ENCODE peak calls at places on chromosomes 1 and 21, in four cellular contexts. One of them, this sample, is unnamed.

GRCh38 chr1:90879281-90879680 is 142.6 kb downstream of the ZNF644 start:
- DNase-seq in IMR-90: peak
- DNase-seq in GM23338: peak
- DNase-seq in left lung: no peak
- DNase-seq in this sample: no peak

GRCh38 chr1:212605441-212605976 is 3.1 kb upstream of the ATF3 start:
- DNase-seq in IMR-90: no peak
- DNase-seq in GM23338: no peak
- DNase-seq in left lung: no peak
- DNase-seq in this sample: no peak

GRCh38 chr1:237972186-237972585 is 81.5 kb upstream of the ZP4 start:
- DNase-seq in IMR-90: no peak
- DNase-seq in GM23338: no peak
- DNase-seq in left lung: no peak
- DNase-seq in this sample: no peak

GRCh38 chr1:221331263-221332183 is 410.4 kb downstream of the DUSP10 start:
- DNase-seq in IMR-90: no peak
- DNase-seq in GM23338: no peak
- DNase-seq in left lung: no peak
- DNase-seq in this sample: no peak

GRCh38 chr1:110188116-110188618 is 21.9 kb upstream of the KCNC4 start:
- DNase-seq in IMR-90: peak
- DNase-seq in GM23338: no peak
- DNase-seq in left lung: no peak
- DNase-seq in this sample: no peak

GRCh38 chr1:214935258-214935657 is 147.3 kb upstream of the KCNK2 start:
- DNase-seq in IMR-90: no peak
- DNase-seq in GM23338: no peak
- DNase-seq in left lung: no peak
- DNase-seq in this sample: no peak

GRCh38 chr1:183116416-183116815 is 69.6 kb upstream of the LAMC2 start:
- DNase-seq in IMR-90: no peak
- DNase-seq in GM23338: no peak
- DNase-seq in left lung: no peak
- DNase-seq in this sample: no peak

GRCh38 chr1:230394741-230395140 is 31.4 kb downstream of the PGBD5 start:
- DNase-seq in IMR-90: no peak
- DNase-seq in GM23338: no peak
- DNase-seq in left lung: no peak
- DNase-seq in this sample: no peak

GRCh38 chr1:3722846-3723245 is 29.4 kb upstream of the CCDC27 start:
- DNase-seq in IMR-90: no peak
- DNase-seq in GM23338: no peak
- DNase-seq in left lung: no peak
- DNase-seq in this sample: no peak

GRCh38 chr21:45318556-45319341 is 31.1 kb upstream of the POFUT2 start:
- DNase-seq in IMR-90: peak
- DNase-seq in GM23338: no peak
- DNase-seq in left lung: peak
- DNase-seq in this sample: no peak

GRCh38 chr21:25296239-25296638 is 311.0 kb downstream of the MRPL39 start:
- DNase-seq in IMR-90: no peak
- DNase-seq in GM23338: no peak
- DNase-seq in left lung: peak
- DNase-seq in this sample: no peak

GRCh38 chr1:182952677-182953444 is at the start of gene SHCBP1L:
- DNase-seq in IMR-90: no peak
- DNase-seq in GM23338: peak
- DNase-seq in left lung: no peak
- DNase-seq in this sample: no peak

GRCh38 chr1:206551985-206552325 is 44.6 kb downstream of the RASSF5 start:
- DNase-seq in IMR-90: no peak
- DNase-seq in GM23338: no peak
- DNase-seq in left lung: no peak
- DNase-seq in this sample: no peak

GRCh38 chr1:56573311-56573710 is 6.1 kb downstream of the PLPP3 start:
- DNase-seq in IMR-90: no peak
- DNase-seq in GM23338: no peak
- DNase-seq in left lung: no peak
- DNase-seq in this sample: no peak

GRCh38 chr1:10835423-10836421 is 39.3 kb upstream of the CASZ1 start:
- DNase-seq in IMR-90: peak
- DNase-seq in GM23338: peak
- DNase-seq in left lung: peak
- DNase-seq in this sample: no peak

DNA sequence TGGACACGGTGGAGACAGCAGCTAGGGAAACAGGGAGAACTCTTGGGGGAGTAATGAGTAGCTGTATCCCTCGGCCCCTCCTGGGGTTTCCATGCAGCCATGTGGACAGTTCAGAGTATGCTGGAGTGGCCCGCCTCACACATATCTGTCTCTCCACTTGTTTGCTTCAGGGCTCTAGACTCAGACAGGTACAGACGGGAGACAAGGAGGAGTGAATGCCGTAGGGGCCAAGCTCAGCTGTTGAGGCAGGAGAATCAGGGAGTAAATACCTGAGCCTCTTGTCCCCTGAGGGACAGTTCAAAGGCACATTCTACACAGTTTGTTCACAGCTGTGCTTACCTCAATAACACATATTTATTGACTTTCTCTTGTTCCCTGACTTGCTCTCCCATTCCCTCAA is 7.7 kb upstream of the PTGFRN start:
- DNase-seq in IMR-90: no peak
- DNase-seq in GM23338: no peak
- DNase-seq in left lung: no peak
- DNase-seq in this sample: no peak
- H3K27ac ChIP-seq in IMR-90: no peak
- H3K27ac ChIP-seq in GM23338: no peak
- H3K27ac ChIP-seq in left lung: no peak
- H3K27ac ChIP-seq in this sample: no peak

GRCh38 chr1:235181561-235182245 is 20.7 kb upstream of the RBM34 start:
- DNase-seq in IMR-90: no peak
- DNase-seq in GM23338: no peak
- DNase-seq in left lung: no peak
- DNase-seq in this sample: no peak

DNA sequence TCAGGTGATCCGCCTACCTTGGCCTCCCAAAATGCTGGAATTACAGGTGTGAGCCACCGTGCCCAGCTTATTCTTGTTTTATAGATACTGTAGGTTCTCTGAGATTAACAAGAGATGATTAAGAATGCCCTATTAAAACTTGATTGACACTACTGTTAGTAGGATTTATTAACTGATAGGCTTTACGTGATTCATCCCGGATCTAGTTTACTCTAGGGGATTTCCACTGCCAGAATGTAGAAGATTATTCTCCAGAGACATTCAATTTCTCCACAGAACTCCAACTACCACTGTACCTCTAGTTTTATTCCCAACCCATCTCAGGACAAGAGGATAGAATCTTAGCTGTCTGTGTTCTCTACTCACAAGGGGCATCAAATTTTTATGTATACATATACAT is 26.3 kb upstream of the RBM34 start:
- DNase-seq in IMR-90: no peak
- DNase-seq in GM23338: no peak
- DNase-seq in left lung: no peak
- DNase-seq in this sample: no peak
- H3K4me3 ChIP-seq in IMR-90: no peak
- H3K4me3 ChIP-seq in GM23338: no peak
- H3K4me3 ChIP-seq in left lung: no peak
- H3K4me3 ChIP-seq in this sample: no peak

GRCh38 chr1:156081174-156082110 is 823 bp downstream of the MEX3A start:
- DNase-seq in IMR-90: peak
- DNase-seq in GM23338: peak
- DNase-seq in left lung: no peak
- DNase-seq in this sample: no peak

GRCh38 chr1:156079762-156080597 is 2.3 kb downstream of the MEX3A start:
- DNase-seq in IMR-90: no peak
- DNase-seq in GM23338: peak
- DNase-seq in left lung: no peak
- DNase-seq in this sample: no peak

GRCh38 chr1:156080598-156081173 is 1.6 kb downstream of the MEX3A start:
- DNase-seq in IMR-90: no peak
- DNase-seq in GM23338: no peak
- DNase-seq in left lung: no peak
- DNase-seq in this sample: no peak

GRCh38 chr1:156083800-156084790 is 1.8 kb upstream of the MEX3A start:
- DNase-seq in IMR-90: no peak
- DNase-seq in GM23338: no peak
- DNase-seq in left lung: no peak
- DNase-seq in this sample: no peak

DNA sequence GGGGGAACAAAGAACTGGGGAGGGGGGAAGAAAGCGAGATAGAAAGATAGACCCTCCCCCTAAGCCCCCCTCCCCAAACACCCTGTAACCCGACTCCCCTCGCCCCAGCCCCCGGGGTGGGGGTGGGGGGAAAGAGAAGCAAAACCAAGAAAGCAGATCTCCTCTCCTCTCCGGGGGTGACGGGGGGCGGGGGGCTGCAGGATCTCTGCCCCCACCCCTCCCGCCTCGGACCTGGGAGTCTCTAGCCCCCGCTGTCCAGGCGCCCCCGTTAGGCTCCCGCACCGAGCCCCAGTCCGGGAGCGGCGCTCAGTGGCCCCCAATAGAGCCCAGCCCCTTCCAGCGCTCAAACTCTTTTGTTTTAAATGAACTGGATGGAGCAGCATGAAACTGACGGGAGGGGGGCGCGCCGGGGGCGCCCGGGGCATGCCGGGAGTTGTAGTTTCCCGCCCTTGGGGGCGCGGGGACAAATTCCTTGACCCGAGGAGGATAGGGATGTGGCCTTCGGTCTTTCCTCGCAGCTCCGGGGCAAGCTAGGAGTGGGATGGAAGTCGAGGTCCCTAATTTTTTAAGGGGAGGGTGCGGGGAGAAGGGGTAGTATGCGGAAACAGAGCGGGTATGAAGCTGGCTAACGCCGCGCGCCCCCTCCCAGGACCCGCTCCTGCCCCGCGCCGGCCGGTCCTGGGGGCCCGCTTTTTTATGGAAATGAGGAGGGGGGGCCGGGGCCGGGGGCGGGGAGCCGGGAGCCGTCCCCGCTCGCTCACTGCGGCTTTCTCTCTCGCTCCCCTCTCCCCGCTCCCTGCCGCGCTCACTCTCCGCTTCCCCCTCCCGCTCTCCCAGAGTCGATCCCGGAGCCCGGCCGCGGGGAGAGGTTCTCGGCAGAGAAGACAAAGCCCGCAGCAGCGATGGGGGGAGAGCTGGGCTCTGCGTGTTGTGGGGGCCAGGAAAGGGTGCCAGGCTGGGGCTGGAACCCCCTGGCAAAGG is at the start of gene MEX3A:
- DNase-seq in IMR-90: peak
- DNase-seq in GM23338: peak
- DNase-seq in left lung: peak
- DNase-seq in this sample: no peak
- H3K27ac ChIP-seq in IMR-90: peak
- H3K27ac ChIP-seq in GM23338: peak
- H3K27ac ChIP-seq in left lung: peak
- H3K27ac ChIP-seq in this sample: peak

GRCh38 chr21:43940329-43940653 is 71.8 kb upstream of the TRAPPC10 start:
- DNase-seq in IMR-90: no peak
- DNase-seq in GM23338: no peak
- DNase-seq in left lung: no peak
- DNase-seq in this sample: no peak

GRCh38 chr21:43937051-43937832 is 72.2 kb downstream of the AGPAT3 start:
- DNase-seq in IMR-90: no peak
- DNase-seq in GM23338: no peak
- DNase-seq in left lung: no peak
- DNase-seq in this sample: no peak

GRCh38 chr21:43937898-43938309 is 72.9 kb downstream of the AGPAT3 start:
- DNase-seq in IMR-90: no peak
- DNase-seq in GM23338: no peak
- DNase-seq in left lung: no peak
- DNase-seq in this sample: no peak

GRCh38 chr21:43939443-43940328 is 72.4 kb upstream of the TRAPPC10 start:
- DNase-seq in IMR-90: no peak
- DNase-seq in GM23338: no peak
- DNase-seq in left lung: no peak
- DNase-seq in this sample: no peak

GRCh38 chr21:43938751-43939442 is 73.2 kb upstream of the TRAPPC10 start:
- DNase-seq in IMR-90: peak
- DNase-seq in GM23338: peak
- DNase-seq in left lung: peak
- DNase-seq in this sample: no peak
- H3K4me3 ChIP-seq in IMR-90: peak
- H3K4me3 ChIP-seq in GM23338: peak
- H3K4me3 ChIP-seq in left lung: no peak
- H3K4me3 ChIP-seq in this sample: peak

DNA sequence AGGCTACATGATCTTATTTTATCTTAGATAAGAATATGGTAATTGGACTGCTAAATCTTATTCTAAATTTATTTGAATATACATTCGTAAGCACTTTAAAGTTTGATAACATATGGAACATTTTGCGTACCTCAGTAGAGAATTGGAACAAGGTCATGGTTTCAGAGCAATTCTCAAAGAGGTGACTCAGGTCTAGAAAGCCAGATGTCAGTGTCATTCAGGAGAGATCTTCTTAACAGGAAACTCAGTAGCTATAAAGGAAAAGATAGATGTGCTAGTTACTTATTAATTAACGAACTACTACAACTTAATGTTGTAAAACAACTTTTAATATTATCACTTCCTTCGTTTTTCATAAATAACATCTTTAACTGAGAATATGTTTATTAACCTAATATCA is 142.5 kb downstream of the USP25 start:
- DNase-seq in IMR-90: no peak
- DNase-seq in GM23338: no peak
- DNase-seq in left lung: no peak
- DNase-seq in this sample: no peak
- H3K27ac ChIP-seq in IMR-90: no peak
- H3K27ac ChIP-seq in GM23338: no peak
- H3K27ac ChIP-seq in left lung: no peak
- H3K27ac ChIP-seq in this sample: no peak

This sample was measured in vagina.